ENCODE peak calls at places on chromosomes 16 and 17, in five cellular contexts. M, C, I, R and H are unnamed samples.

GRCh38 chr16:21277927-21278706 is at the start of gene CRYM:
- DNase-seq in M (no peak), C (no peak), I (no peak), R (peak), H (no peak)

GRCh38 chr17:65198653-65199382 is 61.6 kb downstream of the RGS9 start:
- DNase-seq in M (peak), C (no peak), I (no peak), R (peak), H (no peak)

GRCh38 chr16:2483939-2484897 is 9.3 kb downstream of the TBC1D24 start:
- DNase-seq in M (no peak), C (no peak), I (no peak), R (no peak), H (no peak)

GRCh38 chr16:871562-872330 is 71.2 kb upstream of the GNG13 start:
- DNase-seq in M (no peak), C (no peak), I (no peak), R (no peak), H (no peak)

GRCh38 chr17:75349589-75349988 is 55.9 kb downstream of the GRB2 start:
- DNase-seq in M (no peak), C (no peak), I (no peak), R (no peak), H (no peak)

GRCh38 chr17:22518185-22518584 is 825.9 kb downstream of the KCNJ18 start:
- DNase-seq in M (no peak), C (no peak), I (no peak), R (no peak), H (no peak)

GRCh38 chr17:55750750-55751641 is at the start of gene PCTP:
- DNase-seq in M (peak), C (peak), I (peak), R (peak), H (peak)

GRCh38 chr16:68492501-68493411 is 44.4 kb upstream of the SMPD3 start:
- DNase-seq in M (no peak), C (no peak), I (no peak), R (no peak), H (no peak)

GRCh38 chr16:12917653-12918052 is 16.3 kb downstream of the SHISA9 start:
- DNase-seq in M (no peak), C (no peak), I (no peak), R (no peak), H (no peak)

GRCh38 chr16:84557504-84557903 is 53.0 kb upstream of the MEAK7 start:
- DNase-seq in M (no peak), C (no peak), I (no peak), R (no peak), H (no peak)

GRCh38 chr17:60680754-60681153 is 3.1 kb downstream of the BCAS3 start:
- DNase-seq in M (no peak), C (no peak), I (no peak), R (no peak), H (no peak)

GRCh38 chr17:28537219-28537610 is 15.2 kb downstream of the UNC119 start:
- DNase-seq in M (no peak), C (no peak), I (no peak), R (no peak), H (no peak)

GRCh38 chr17:49980703-49981197 is 11.8 kb downstream of the DLX4 start:
- DNase-seq in M (no peak), C (no peak), I (no peak), R (no peak), H (no peak)